ENCODE peak calls at places on chromosome 9, in nine cellular contexts. T, V, M, D, I, A, N, U and H are unnamed samples.

GRCh38 chr9:125633116-125633743 is 73.8 kb downstream of the MAPKAP1 start:
- DNase-seq in I (no peak), A (no peak), M (no peak), U (no peak), V (no peak), N (peak), D (no peak), T (peak), H (no peak)

GRCh38 chr9:26975728-26976707 is 19.8 kb downstream of the IFT74 start:
- DNase-seq in T (peak), U (no peak), I (no peak), A (no peak), M (peak), V (no peak), N (peak), D (peak), H (no peak)

GRCh38 chr9:133054966-133055365 is 6.8 kb upstream of the CEL start:
- DNase-seq in V (peak), I (no peak), U (no peak), N (no peak), D (no peak), T (no peak), A (no peak), M (peak), H (no peak)

GRCh38 chr9:942805-943580 is 33.5 kb upstream of the DMRT3 start:
- DNase-seq in N (no peak), M (no peak), U (no peak), D (no peak), V (no peak), T (no peak), I (no peak), A (no peak), H (no peak)

GRCh38 chr9:125509476-125509875 is 197.5 kb downstream of the MAPKAP1 start:
- DNase-seq in M (peak), D (no peak), U (no peak), N (no peak), T (peak), I (no peak), V (no peak), A (no peak), H (peak)

GRCh38 chr9:99391937-99392574 is 170.0 kb downstream of the SEC61B start:
- DNase-seq in D (no peak), U (no peak), T (no peak), V (no peak), M (no peak), A (no peak), I (no peak), N (no peak), H (no peak)

GRCh38 chr9:4604678-4605095 is 57.4 kb upstream of the PLPP6 start:
- DNase-seq in U (peak), V (no peak), M (peak), D (peak), T (peak), I (peak), A (peak), N (peak), H (peak)

GRCh38 chr9:4979224-4979623 is 5.8 kb upstream of the JAK2 start:
- DNase-seq in M (no peak), A (no peak), U (no peak), D (no peak), V (no peak), I (no peak), N (no peak), T (no peak), H (no peak)

GRCh38 chr9:129719135-129719534 is 33.7 kb downstream of the PTGES start:
- DNase-seq in T (no peak), M (no peak), D (no peak), U (no peak), V (no peak), A (no peak), N (no peak), I (no peak), H (no peak)